ENCODE peak calls at places on chromosome 1, in four cellular contexts. J is K562, X is IMR-90, D is ovary. R is an unnamed sample.

GRCh38 chr1:186498695-186499389 is 37.9 kb upstream of the PDC start:
- DNase-seq in J (no peak), X (peak; percentile 57), D (no peak), R (no peak)

GRCh38 chr1:107964397-107965111 is 426 bp downstream of the VAV3 start:
- DNase-seq in J (no peak), X (no peak), D (no peak), R (no peak)

GRCh38 chr1:55931272-55931940 is 648.0 kb downstream of the PLPP3 start:
- DNase-seq in J (no peak), X (peak; percentile 35), D (no peak), R (no peak)

GRCh38 chr1:11729498-11730428 is 6.2 kb upstream of the AGTRAP start:
- DNase-seq in J (peak; percentile 55), X (no peak), D (no peak), R (no peak)

GRCh38 chr1:147452809-147453208 is 88.5 kb upstream of the BCL9 start:
- DNase-seq in J (no peak), X (no peak), D (no peak), R (no peak)

GRCh38 chr1:203126866-203127671 is 457 bp upstream of the ADORA1 start:
- DNase-seq in J (no peak), X (peak; percentile 4), D (peak; percentile 23), R (no peak)

GRCh38 chr1:114077188-114077587 is 76.5 kb downstream of the SYT6 start:
- DNase-seq in J (no peak), X (no peak), D (no peak), R (no peak)

GRCh38 chr1:15192916-15193550 is 39.5 kb downstream of the TMEM51 start:
- DNase-seq in J (no peak), X (no peak), D (peak; percentile 21), R (no peak)

GRCh38 chr1:173422456-173422976 is 54.6 kb upstream of the PRDX6 start:
- DNase-seq in J (peak; percentile 30), X (no peak), D (no peak), R (no peak)

GRCh38 chr1:12275370-12275769 is 45.5 kb downstream of the VPS13D start:
- DNase-seq in J (peak; percentile 67), X (no peak), D (peak; percentile 75), R (no peak)

GRCh38 chr1:173097001-173097400 is 46.3 kb upstream of the TNFSF18 start:
- DNase-seq in J (no peak), X (peak; percentile 52), D (no peak), R (no peak)

GRCh38 chr1:204340137-204340536 is 19.6 kb downstream of the PLEKHA6 start:
- DNase-seq in J (no peak), X (no peak), D (no peak), R (no peak)

GRCh38 chr1:115764541-115764940 is 4.0 kb downstream of the CASQ2 start:
- DNase-seq in J (peak; percentile 24), X (peak; percentile 18), D (no peak), R (no peak)
- TF ChIP-seq CTCF in J (peak; percentile 57), X (peak; percentile 42), D (no peak), R (peak; percentile 2)

GRCh38 chr1:6414881-6415280 is 4.8 kb downstream of the HES2 start:
- DNase-seq in J (no peak), X (no peak), D (no peak), R (no peak)

GRCh38 chr1:6415979-6416656 is 3.6 kb downstream of the HES2 start:
- DNase-seq in J (no peak), X (no peak), D (no peak), R (no peak)

GRCh38 chr1:6418668-6419396 is 887 bp downstream of the HES2 start:
- DNase-seq in J (no peak), X (no peak), D (no peak), R (no peak)

GRCh38 chr1:6417961-6418667 is 1.6 kb downstream of the HES2 start:
- DNase-seq in J (no peak), X (no peak), D (no peak), R (no peak)

DNA sequence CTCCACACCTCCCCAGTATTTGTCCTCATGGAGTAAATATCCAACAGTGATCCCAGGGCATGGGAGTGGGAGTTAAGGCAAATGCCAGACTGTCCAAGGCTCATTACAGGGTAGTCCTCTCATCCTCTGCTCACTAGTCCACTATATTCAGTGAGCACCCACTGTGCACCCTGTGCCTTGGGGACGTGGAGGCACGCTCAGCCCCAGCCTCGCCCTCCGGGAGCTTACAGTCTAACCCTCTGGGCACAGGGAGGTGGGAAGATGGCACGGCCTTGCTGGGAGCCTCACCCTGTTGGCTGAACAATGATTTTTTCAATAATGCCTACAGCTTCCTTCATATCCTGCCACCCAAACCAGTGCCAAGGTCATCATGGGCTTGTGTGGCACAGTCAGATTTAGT is 2.8 kb downstream of the HES2 start:
- DNase-seq in J (no peak), X (no peak), D (no peak), R (no peak)
- H3K27me3 ChIP-seq in J (peaks cover 92% of the 10 kb centered on the region), X (peaks cover 63% of the 10 kb centered on the region), D (peaks cover 3% of the 10 kb centered on the region), R (peaks cover 6% of the 10 kb centered on the region)

GRCh38 chr1:211332036-211332616 is 5.5 kb downstream of the TRAF5 start:
- DNase-seq in J (no peak), X (no peak), D (no peak), R (no peak)

GRCh38 chr1:211334986-211335385 is 8.4 kb downstream of the TRAF5 start:
- DNase-seq in J (no peak), X (peak; percentile 43), D (no peak), R (no peak)

GRCh38 chr1:211331011-211331709 is 4.5 kb downstream of the TRAF5 start:
- DNase-seq in J (no peak), X (peak; percentile 68), D (no peak), R (no peak)

GRCh38 chr1:211333906-211334305 is 7.3 kb downstream of the TRAF5 start:
- DNase-seq in J (no peak), X (peak; percentile 14), D (no peak), R (no peak)

GRCh38 chr1:211332839-211333238 is 6.2 kb downstream of the TRAF5 start:
- DNase-seq in J (no peak), X (peak; percentile 41), D (no peak), R (no peak)
- H3K4me1 ChIP-seq in J (peaks cover 32% of the 10 kb centered on the region), X (peaks cover 16% of the 10 kb centered on the region), D (peaks cover 10% of the 10 kb centered on the region), R (peaks cover 6% of the 10 kb centered on the region)

DNA sequence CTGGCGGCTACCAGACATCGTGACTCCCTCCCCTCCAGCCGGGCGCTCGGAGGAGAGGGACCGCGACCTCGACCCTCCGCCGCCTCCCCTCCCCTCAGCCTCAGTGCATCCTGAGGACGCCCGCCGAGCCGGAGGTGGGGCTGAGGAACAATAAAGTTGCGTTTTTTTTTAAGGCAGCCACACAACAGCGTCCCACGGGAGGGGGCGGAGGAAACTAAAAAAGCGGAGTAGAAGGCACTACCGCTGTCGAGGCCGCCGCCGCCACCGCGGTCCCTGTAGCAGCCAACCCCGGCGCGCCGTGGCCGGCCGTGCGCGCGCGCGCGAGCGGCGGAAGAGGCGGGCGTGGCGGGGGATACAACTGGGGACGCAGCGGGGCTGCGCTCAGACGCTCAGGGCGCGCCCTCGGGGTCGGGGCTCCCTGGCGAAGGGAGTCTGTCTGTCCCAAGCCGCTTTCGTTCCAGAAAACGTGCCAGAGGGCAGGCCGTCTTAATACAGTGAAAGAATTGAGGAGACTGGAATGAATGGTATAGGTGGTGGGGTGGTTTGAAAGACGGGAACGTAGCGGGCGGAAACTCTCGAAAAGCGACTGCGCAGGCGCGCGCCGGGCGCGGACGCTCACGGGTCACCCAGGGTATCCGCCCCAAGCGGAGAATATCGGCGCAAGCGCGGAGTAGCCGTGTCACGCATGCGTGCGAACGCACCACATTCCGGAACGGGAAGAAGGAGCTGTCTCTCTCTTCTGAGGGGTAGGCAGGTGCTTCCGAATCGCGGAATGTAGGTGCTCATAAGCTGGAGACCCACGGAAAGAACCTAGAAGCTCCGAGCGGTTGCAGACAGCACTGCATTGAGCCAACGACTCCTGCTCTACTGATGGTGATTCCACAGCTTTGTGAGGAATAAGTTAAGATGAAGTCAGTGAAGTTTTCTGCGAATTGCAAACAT is at the start of gene COP1:
- DNase-seq in J (peak; percentile 97), X (peak; percentile 93), D (peak; percentile 97), R (peak; percentile 98)
- TF ChIP-seq CTCF in J (peak; percentile 4), X (no peak), D (no peak), R (no peak)

GRCh38 chr1:2446394-2446793 is 29.7 kb upstream of the PLCH2 start:
- DNase-seq in J (no peak), X (no peak), D (no peak), R (no peak)
- H3K27me3 ChIP-seq in J (peaks cover 77% of the 10 kb centered on the region), X (peaks cover 34% of the 10 kb centered on the region), D (no peaks in the 10 kb centered on the region), R (peaks cover 34% of the 10 kb centered on the region)

R was measured in lung.